ENCODE peak calls at places on chromosomes 7 and 10, in five cellular contexts. One of them, this sample, is unnamed.

GRCh38 chr7:2013381-2014311 is 219.1 kb downstream of the MAD1L1 start:
- DNase-seq in IMR-90: no peak
- DNase-seq in endothelial cell of umbilical vein: no peak
- DNase-seq in A549: no peak
- DNase-seq in gastrocnemius medialis: no peak
- DNase-seq in this sample: no peak

GRCh38 chr10:94219829-94220228 is 142.9 kb downstream of the NOC3L start:
- DNase-seq in IMR-90: peak
- DNase-seq in endothelial cell of umbilical vein: no peak
- DNase-seq in gastrocnemius medialis: no peak
- DNase-seq in A549: no peak
- DNase-seq in this sample: no peak

GRCh38 chr7:132837529-132837928 is 244.4 kb downstream of the CHCHD3 start:
- DNase-seq in IMR-90: no peak
- DNase-seq in A549: no peak
- DNase-seq in gastrocnemius medialis: no peak
- DNase-seq in endothelial cell of umbilical vein: no peak
- DNase-seq in this sample: no peak

GRCh38 chr7:94810496-94810895 is 96.9 kb upstream of the PPP1R9A start:
- DNase-seq in endothelial cell of umbilical vein: no peak
- DNase-seq in gastrocnemius medialis: no peak
- DNase-seq in A549: no peak
- DNase-seq in IMR-90: no peak
- DNase-seq in this sample: no peak

GRCh38 chr10:130137659-130138478 is 1.7 kb downstream of the GLRX3 start:
- DNase-seq in IMR-90: no peak
- DNase-seq in A549: no peak
- DNase-seq in gastrocnemius medialis: no peak
- DNase-seq in endothelial cell of umbilical vein: no peak
- DNase-seq in this sample: no peak

GRCh38 chr7:1284743-1285458 is 52.2 kb downstream of the UNCX start:
- DNase-seq in A549: no peak
- DNase-seq in gastrocnemius medialis: no peak
- DNase-seq in endothelial cell of umbilical vein: no peak
- DNase-seq in IMR-90: no peak
- DNase-seq in this sample: no peak

GRCh38 chr10:1024103-1024502 is 1.6 kb downstream of the IDI2 start:
- DNase-seq in IMR-90: no peak
- DNase-seq in endothelial cell of umbilical vein: no peak
- DNase-seq in gastrocnemius medialis: no peak
- DNase-seq in A549: no peak
- DNase-seq in this sample: no peak

GRCh38 chr10:103395754-103396066 is 565 bp downstream of the ATP5MK start:
- DNase-seq in gastrocnemius medialis: no peak
- DNase-seq in A549: peak
- DNase-seq in endothelial cell of umbilical vein: peak
- DNase-seq in IMR-90: peak
- DNase-seq in this sample: no peak

GRCh38 chr7:29684787-29685650 is 121.3 kb upstream of the WIPF3 start:
- DNase-seq in IMR-90: peak
- DNase-seq in gastrocnemius medialis: peak
- DNase-seq in A549: peak
- DNase-seq in endothelial cell of umbilical vein: peak
- DNase-seq in this sample: peak

GRCh38 chr10:125982256-125982948 is 86.0 kb downstream of the FANK1 start:
- DNase-seq in gastrocnemius medialis: no peak
- DNase-seq in A549: peak
- DNase-seq in endothelial cell of umbilical vein: peak
- DNase-seq in IMR-90: peak
- DNase-seq in this sample: peak

GRCh38 chr7:34875481-34875880 is 161.8 kb downstream of the DPY19L1 start:
- DNase-seq in A549: no peak
- DNase-seq in gastrocnemius medialis: no peak
- DNase-seq in endothelial cell of umbilical vein: no peak
- DNase-seq in IMR-90: no peak
- DNase-seq in this sample: no peak

GRCh38 chr7:138606251-138606650 is 94.9 kb downstream of the SVOPL start:
- DNase-seq in A549: no peak
- DNase-seq in IMR-90: no peak
- DNase-seq in gastrocnemius medialis: no peak
- DNase-seq in endothelial cell of umbilical vein: no peak
- DNase-seq in this sample: peak

GRCh38 chr7:100142461-100142860 is 6.3 kb upstream of the LAMTOR4 start:
- DNase-seq in endothelial cell of umbilical vein: no peak
- DNase-seq in A549: no peak
- DNase-seq in IMR-90: no peak
- DNase-seq in gastrocnemius medialis: no peak
- DNase-seq in this sample: no peak

GRCh38 chr7:116955801-116956514 is 2.7 kb downstream of the ST7 start:
- DNase-seq in IMR-90: no peak
- DNase-seq in A549: no peak
- DNase-seq in endothelial cell of umbilical vein: peak
- DNase-seq in gastrocnemius medialis: no peak
- DNase-seq in this sample: peak

GRCh38 chr7:37065779-37066271 is 341.5 kb upstream of the AOAH start:
- DNase-seq in IMR-90: peak
- DNase-seq in A549: no peak
- DNase-seq in gastrocnemius medialis: no peak
- DNase-seq in endothelial cell of umbilical vein: peak
- DNase-seq in this sample: no peak

GRCh38 chr10:79221110-79222051 is 125.9 kb upstream of the PPIF start:
- DNase-seq in A549: no peak
- DNase-seq in gastrocnemius medialis: no peak
- DNase-seq in endothelial cell of umbilical vein: peak
- DNase-seq in IMR-90: peak
- DNase-seq in this sample: no peak

GRCh38 chr7:2141656-2142055 is 91.1 kb downstream of the MAD1L1 start:
- DNase-seq in endothelial cell of umbilical vein: no peak
- DNase-seq in IMR-90: no peak
- DNase-seq in gastrocnemius medialis: no peak
- DNase-seq in A549: no peak
- DNase-seq in this sample: no peak

GRCh38 chr7:44286182-44286617 is 39.2 kb downstream of the CAMK2B start:
- DNase-seq in gastrocnemius medialis: peak
- DNase-seq in IMR-90: no peak
- DNase-seq in endothelial cell of umbilical vein: no peak
- DNase-seq in A549: no peak
- DNase-seq in this sample: no peak

GRCh38 chr7:18177129-18177814 is 149.6 kb upstream of the PRPS1L1 start:
- DNase-seq in endothelial cell of umbilical vein: no peak
- DNase-seq in gastrocnemius medialis: no peak
- DNase-seq in IMR-90: no peak
- DNase-seq in A549: peak
- DNase-seq in this sample: no peak

GRCh38 chr10:79390551-79391229 is 43.4 kb downstream of the PPIF start:
- DNase-seq in endothelial cell of umbilical vein: no peak
- DNase-seq in IMR-90: no peak
- DNase-seq in A549: no peak
- DNase-seq in gastrocnemius medialis: no peak
- DNase-seq in this sample: no peak

GRCh38 chr7:92461027-92462003 is 14.0 kb downstream of the GATAD1 start:
- DNase-seq in endothelial cell of umbilical vein: peak
- DNase-seq in gastrocnemius medialis: no peak
- DNase-seq in A549: peak
- DNase-seq in IMR-90: peak
- DNase-seq in this sample: peak

GRCh38 chr10:90993340-90993739 is 72.5 kb upstream of the ANKRD1 start:
- DNase-seq in IMR-90: no peak
- DNase-seq in A549: no peak
- DNase-seq in gastrocnemius medialis: no peak
- DNase-seq in endothelial cell of umbilical vein: no peak
- DNase-seq in this sample: no peak

GRCh38 chr7:3217166-3217565 is 83.9 kb upstream of the SDK1 start:
- DNase-seq in A549: no peak
- DNase-seq in gastrocnemius medialis: no peak
- DNase-seq in endothelial cell of umbilical vein: no peak
- DNase-seq in IMR-90: peak
- DNase-seq in this sample: no peak

GRCh38 chr7:155802291-155802690 is 10.0 kb downstream of the SHH start:
- DNase-seq in endothelial cell of umbilical vein: no peak
- DNase-seq in IMR-90: no peak
- DNase-seq in A549: no peak
- DNase-seq in gastrocnemius medialis: no peak
- DNase-seq in this sample: no peak

GRCh38 chr7:16754869-16755317 is 1.3 kb downstream of the TSPAN13 start:
- DNase-seq in IMR-90: no peak
- DNase-seq in endothelial cell of umbilical vein: no peak
- DNase-seq in A549: no peak
- DNase-seq in gastrocnemius medialis: no peak
- DNase-seq in this sample: no peak

GRCh38 chr7:16755397-16755796 is 1.8 kb downstream of the TSPAN13 start:
- DNase-seq in IMR-90: peak
- DNase-seq in gastrocnemius medialis: no peak
- DNase-seq in A549: no peak
- DNase-seq in endothelial cell of umbilical vein: no peak
- DNase-seq in this sample: no peak

GRCh38 chr7:16753932-16754571 is 497 bp downstream of the TSPAN13 start:
- DNase-seq in A549: no peak
- DNase-seq in endothelial cell of umbilical vein: peak
- DNase-seq in IMR-90: peak
- DNase-seq in gastrocnemius medialis: no peak
- DNase-seq in this sample: peak

GRCh38 chr7:16758634-16759602 is 5.4 kb downstream of the TSPAN13 start:
- DNase-seq in gastrocnemius medialis: no peak
- DNase-seq in A549: no peak
- DNase-seq in endothelial cell of umbilical vein: no peak
- DNase-seq in IMR-90: no peak
- DNase-seq in this sample: no peak

DNA sequence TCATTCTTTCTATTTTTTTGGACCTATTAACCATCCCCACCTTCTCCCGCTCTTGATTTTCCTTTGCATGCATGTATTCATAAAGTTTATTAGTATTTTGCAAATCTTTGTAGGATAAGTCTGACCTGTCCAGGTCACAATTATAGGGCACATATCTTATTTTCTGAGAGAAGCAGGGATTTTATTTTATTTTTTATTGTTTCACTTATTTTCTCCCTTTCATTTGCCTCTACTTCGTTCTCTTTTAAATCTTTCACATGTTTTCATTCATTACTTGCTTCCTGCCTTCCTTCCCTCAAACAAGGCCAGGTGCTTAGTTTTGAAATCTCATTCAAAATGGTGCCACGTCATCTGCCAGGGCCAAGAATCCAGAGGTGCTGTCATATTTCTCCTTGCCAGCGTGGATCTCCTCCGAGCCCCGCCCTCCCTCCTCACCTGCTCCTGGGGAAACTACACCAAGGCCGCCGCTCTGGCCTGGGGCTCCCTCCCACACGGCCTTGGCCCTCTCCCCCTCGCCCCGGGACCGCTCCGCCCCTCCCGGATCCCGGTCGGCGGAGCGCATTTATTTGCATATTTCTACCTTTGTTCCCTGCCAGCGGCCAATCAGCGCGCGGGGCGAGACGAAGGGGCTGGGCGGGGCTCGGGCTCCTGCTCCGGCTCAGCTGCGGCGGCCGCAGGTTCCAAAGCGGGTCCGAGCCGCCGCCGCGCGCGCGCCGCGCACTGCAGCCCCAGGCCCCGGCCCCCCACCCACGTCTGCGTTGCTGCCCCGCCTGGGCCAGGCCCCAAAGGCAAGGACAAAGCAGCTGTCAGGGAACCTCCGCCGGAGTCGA is at the start of gene TSPAN13:
- DNase-seq in gastrocnemius medialis: no peak
- DNase-seq in endothelial cell of umbilical vein: peak
- DNase-seq in IMR-90: peak
- DNase-seq in A549: peak
- DNase-seq in this sample: peak
- TF ChIP-seq POLR2A in gastrocnemius medialis: peak
- TF ChIP-seq POLR2A in endothelial cell of umbilical vein: no peak
- TF ChIP-seq POLR2A in IMR-90: no peak
- TF ChIP-seq POLR2A in A549: peak
- TF ChIP-seq POLR2A in this sample: no peak

GRCh38 chr10:48439581-48440041 is 133.1 kb downstream of the MAPK8 start:
- DNase-seq in A549: no peak
- DNase-seq in endothelial cell of umbilical vein: no peak
- DNase-seq in IMR-90: peak
- DNase-seq in gastrocnemius medialis: no peak
- DNase-seq in this sample: no peak

GRCh38 chr10:48437546-48437945 is 131.1 kb downstream of the MAPK8 start:
- DNase-seq in A549: no peak
- DNase-seq in endothelial cell of umbilical vein: no peak
- DNase-seq in IMR-90: no peak
- DNase-seq in gastrocnemius medialis: no peak
- DNase-seq in this sample: no peak

GRCh38 chr10:48440771-48441170 is 134.3 kb downstream of the MAPK8 start:
- DNase-seq in A549: no peak
- DNase-seq in endothelial cell of umbilical vein: no peak
- DNase-seq in IMR-90: no peak
- DNase-seq in gastrocnemius medialis: no peak
- DNase-seq in this sample: no peak

GRCh38 chr10:48442090-48442808 is 135.8 kb downstream of the MAPK8 start:
- DNase-seq in endothelial cell of umbilical vein: no peak
- DNase-seq in A549: no peak
- DNase-seq in gastrocnemius medialis: no peak
- DNase-seq in IMR-90: no peak
- DNase-seq in this sample: no peak

DNA sequence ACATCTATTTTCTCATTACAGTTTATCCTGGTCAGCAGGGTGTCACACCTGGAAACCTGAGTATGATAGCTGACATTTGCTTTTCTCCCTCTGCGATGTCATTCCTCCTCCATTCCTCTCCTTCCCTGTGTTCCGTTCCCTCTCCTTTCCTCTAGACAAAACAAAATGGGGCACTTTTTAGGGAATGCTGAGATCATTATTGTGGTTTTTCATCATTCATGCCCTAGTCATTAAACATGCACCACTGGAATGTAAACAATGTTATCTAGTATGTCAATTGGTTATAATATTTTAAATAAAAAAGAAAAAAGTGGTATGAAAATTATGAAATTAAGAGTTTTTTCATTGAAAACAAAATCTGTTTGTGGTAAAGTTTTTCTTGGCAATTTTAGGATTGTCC is 132.6 kb downstream of the MAPK8 start:
- DNase-seq in IMR-90: peak
- DNase-seq in gastrocnemius medialis: no peak
- DNase-seq in A549: no peak
- DNase-seq in endothelial cell of umbilical vein: no peak
- DNase-seq in this sample: no peak
- TF ChIP-seq CTCF in IMR-90: no peak
- TF ChIP-seq CTCF in gastrocnemius medialis: no peak
- TF ChIP-seq CTCF in A549: no peak
- TF ChIP-seq CTCF in endothelial cell of umbilical vein: no peak
- TF ChIP-seq CTCF in this sample: no peak

DNA sequence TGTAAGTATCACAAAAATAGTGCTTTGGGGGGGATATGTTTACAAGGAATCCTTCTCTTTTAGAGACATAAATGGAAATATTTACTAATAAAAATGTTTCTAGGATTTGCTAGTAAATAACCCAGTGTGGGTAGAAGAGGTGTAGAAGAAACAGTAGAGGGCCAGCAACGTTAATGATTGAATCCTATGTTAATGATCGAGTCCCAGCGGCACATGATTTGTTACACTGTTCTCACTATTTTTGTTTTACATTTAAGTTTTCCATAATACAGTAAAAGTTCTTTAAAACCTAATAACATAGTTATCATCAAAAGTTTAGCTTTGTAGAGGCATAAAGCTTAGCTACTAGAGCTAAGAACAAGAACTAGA is 66.0 kb downstream of the UBE2H start:
- DNase-seq in A549: no peak
- DNase-seq in gastrocnemius medialis: no peak
- DNase-seq in IMR-90: no peak
- DNase-seq in endothelial cell of umbilical vein: no peak
- DNase-seq in this sample: no peak
- TF ChIP-seq POLR2A in A549: no peak
- TF ChIP-seq POLR2A in gastrocnemius medialis: no peak
- TF ChIP-seq POLR2A in IMR-90: no peak
- TF ChIP-seq POLR2A in endothelial cell of umbilical vein: no peak
- TF ChIP-seq POLR2A in this sample: no peak

GRCh38 chr7:143299840-143300239 is 11.7 kb downstream of the CASP2 start:
- DNase-seq in gastrocnemius medialis: no peak
- DNase-seq in endothelial cell of umbilical vein: peak
- DNase-seq in A549: peak
- DNase-seq in IMR-90: no peak
- DNase-seq in this sample: peak
- TF ChIP-seq CTCF in gastrocnemius medialis: peak
- TF ChIP-seq CTCF in endothelial cell of umbilical vein: peak
- TF ChIP-seq CTCF in A549: peak
- TF ChIP-seq CTCF in IMR-90: peak
- TF ChIP-seq CTCF in this sample: peak